ENCODE peak calls at places on chromosomes 6 and 20, in six cellular contexts. V is HTR-8/SVneo, U is GF-D8, X is nucleus accumbens, E is kidney tubule cell, A is cardiac muscle cell. I is an unnamed sample.

GRCh38 chr20:62571667-62572344 is 70.5 kb upstream of the SLCO4A1 start:
- DNase-seq in X (no peak), V (no peak), U (no peak), A (no peak), E (no peak), I (peak)

GRCh38 chr6:90028080-90028778 is 134.0 kb downstream of the GJA10 start:
- DNase-seq in X (no peak), U (no peak), E (peak), A (no peak), V (no peak), I (no peak)

GRCh38 chr6:156976144-156977088 is 199.2 kb downstream of the ARID1B start:
- DNase-seq in E (peak), X (no peak), A (no peak), V (no peak), U (no peak), I (no peak)

GRCh38 chr6:6643398-6643797 is 54.9 kb downstream of the LY86 start:
- DNase-seq in U (no peak), V (no peak), A (no peak), X (no peak), E (no peak), I (no peak)

GRCh38 chr6:32854376-32855178 is 585 bp downstream of the PSMB9 start:
- DNase-seq in A (no peak), E (peak), X (peak), U (no peak), V (peak), I (peak)

GRCh38 chr20:48975955-48976354 is 54.4 kb downstream of the ARFGEF2 start:
- DNase-seq in A (no peak), U (no peak), V (no peak), E (no peak), X (no peak), I (no peak)

GRCh38 chr6:111846511-111847409 is 26.5 kb downstream of the FYN start:
- DNase-seq in U (no peak), E (no peak), A (no peak), V (no peak), X (no peak), I (no peak)

GRCh38 chr6:6243846-6244245 is 76.6 kb downstream of the F13A1 start:
- DNase-seq in U (no peak), X (no peak), E (no peak), V (no peak), A (no peak), I (no peak)

GRCh38 chr6:2771021-2771558 is 5.9 kb downstream of the WRNIP1 start:
- DNase-seq in X (no peak), U (no peak), V (no peak), A (no peak), E (no peak), I (no peak)

GRCh38 chr20:54716169-54716747 is 240.9 kb downstream of the DOK5 start:
- DNase-seq in X (no peak), A (peak), U (no peak), V (no peak), E (no peak), I (no peak)

GRCh38 chr20:45322952-45323383 is 14.9 kb upstream of the MATN4 start:
- DNase-seq in U (peak), X (peak), V (peak), E (peak), A (peak), I (peak)

GRCh38 chr20:20530428-20531151 is 162.7 kb downstream of the INSM1 start:
- DNase-seq in E (no peak), U (no peak), V (no peak), X (peak), A (no peak), I (no peak)

GRCh38 chr20:10476319-10476724 is 41.2 kb downstream of the SLX4IP start:
- DNase-seq in U (peak), E (peak), X (no peak), V (no peak), A (no peak), I (no peak)

GRCh38 chr20:13102237-13102636 is 93.5 kb downstream of the SPTLC3 start:
- DNase-seq in V (no peak), X (no peak), E (no peak), A (no peak), U (no peak), I (no peak)

GRCh38 chr6:34243131-34243771 is 5.6 kb downstream of the SMIM29 start:
- DNase-seq in A (no peak), U (no peak), X (no peak), E (peak), V (no peak), I (peak)

GRCh38 chr6:43763133-43763797 is 6.7 kb upstream of the VEGFA start:
- DNase-seq in X (no peak), E (peak), V (no peak), A (no peak), U (no peak), I (no peak)